ENCODE peak calls at places on chromosomes 2 and 18, in ten cellular contexts. K is IMR-90; B is sigmoid colon; V is cardiac muscle cell; Z is CD4-positive, CD25-positive, alpha-beta regulatory T cell; Y is CD4-positive, alpha-beta memory T cell; E is tibial artery; Q is CD8-positive, alpha-beta memory T cell; J is transverse colon; C is CD8-positive, alpha-beta T cell. W is an unnamed sample. For H3K36me3, the result is how much of the 10 kb centered on the place peaks cover.

GRCh38 chr2:186709529-186710455 is 15.9 kb downstream of the FAM171B start:
- DNase-seq in K (no peak), B (no peak), V (no peak), Z (no peak), Y (no peak), E (no peak), Q (no peak), J (no peak), C (no peak), W (no peak)

GRCh38 chr18:55189972-55190371 is 230.7 kb upstream of the CCDC68 start:
- DNase-seq in K (no peak), B (no peak), V (peak), Z (no peak), Y (no peak), E (no peak), Q (no peak), J (no peak), C (no peak), W (no peak)

GRCh38 chr2:196718394-196718793 is 78.9 kb downstream of the CCDC150 start:
- DNase-seq in K (no peak), B (no peak), V (no peak), Z (no peak), Y (no peak), E (no peak), Q (no peak), J (no peak), C (no peak), W (no peak)

GRCh38 chr2:161952722-161953322 is 121.2 kb downstream of the DPP4 start:
- DNase-seq in K (no peak), B (no peak), V (no peak), Z (no peak), Y (peak), E (no peak), Q (no peak), J (no peak), C (no peak), W (no peak)

GRCh38 chr2:46615555-46616487 is 136.5 kb downstream of the TMEM247 start:
- DNase-seq in K (peak), B (no peak), V (peak), Z (peak), Y (peak), E (peak), Q (peak), J (peak), C (peak), W (peak)

GRCh38 chr2:22887426-22887825 is 497.6 kb upstream of the KLHL29 start:
- DNase-seq in K (no peak), B (no peak), V (no peak), Z (no peak), Y (no peak), E (no peak), Q (no peak), J (no peak), C (no peak), W (no peak)

GRCh38 chr2:106010818-106011355 is 183.2 kb downstream of the UXS1 start:
- DNase-seq in K (no peak), B (no peak), V (no peak), Z (no peak), Y (no peak), E (no peak), Q (no peak), J (no peak), C (no peak), W (no peak)

GRCh38 chr2:10507106-10507505 is 59.0 kb upstream of the ODC1 start:
- DNase-seq in K (no peak), B (no peak), V (no peak), Z (no peak), Y (no peak), E (no peak), Q (no peak), J (no peak), C (no peak), W (no peak)

GRCh38 chr18:11237484-11237883 is 88.1 kb upstream of the PIEZO2 start:
- DNase-seq in K (no peak), B (no peak), V (no peak), Z (no peak), Y (no peak), E (no peak), Q (no peak), J (no peak), C (no peak), W (no peak)

GRCh38 chr2:110702981-110703380 is 25.1 kb upstream of the BUB1 start:
- DNase-seq in K (no peak), B (no peak), V (no peak), Z (no peak), Y (no peak), E (no peak), Q (no peak), J (no peak), C (no peak), W (no peak)

GRCh38 chr2:186058604-186059003 is 320.0 kb downstream of the FSIP2 start:
- DNase-seq in K (peak), B (no peak), V (no peak), Z (no peak), Y (no peak), E (no peak), Q (no peak), J (no peak), C (no peak), W (no peak)

GRCh38 chr18:36589857-36590543 is 238.8 kb downstream of the TPGS2 start:
- DNase-seq in K (peak), B (no peak), V (no peak), Z (no peak), Y (no peak), E (no peak), Q (no peak), J (no peak), C (no peak), W (peak)

GRCh38 chr2:11473604-11474440 is 7.9 kb upstream of the E2F6 start:
- DNase-seq in K (no peak), B (no peak), V (no peak), Z (no peak), Y (no peak), E (no peak), Q (no peak), J (no peak), C (no peak), W (no peak)

GRCh38 chr2:152376968-152377367 is 42.0 kb downstream of the FMNL2 start:
- DNase-seq in K (no peak), B (no peak), V (no peak), Z (no peak), Y (no peak), E (no peak), Q (no peak), J (no peak), C (no peak), W (peak)

GRCh38 chr2:10659898-10660568 is 29.7 kb downstream of the NOL10 start:
- DNase-seq in K (peak), B (no peak), V (peak), Z (no peak), Y (peak), E (no peak), Q (no peak), J (peak), C (no peak), W (peak)

GRCh38 chr18:3703732-3704176 is 253.8 kb downstream of the TGIF1 start:
- DNase-seq in K (peak), B (no peak), V (peak), Z (no peak), Y (peak), E (peak), Q (no peak), J (peak), C (no peak), W (peak)

GRCh38 chr2:3129867-3130266 is 247.8 kb downstream of the EIPR1 start:
- DNase-seq in K (no peak), B (no peak), V (no peak), Z (no peak), Y (no peak), E (no peak), Q (no peak), J (no peak), C (no peak), W (no peak)

GRCh38 chr2:128640847-128641360 is 322.2 kb upstream of the HS6ST1 start:
- DNase-seq in K (no peak), B (peak), V (no peak), Z (no peak), Y (no peak), E (no peak), Q (no peak), J (no peak), C (no peak), W (no peak)

GRCh38 chr18:74430231-74430630 is 26.9 kb downstream of the DIPK1C start:
- DNase-seq in K (no peak), B (no peak), V (peak), Z (no peak), Y (no peak), E (no peak), Q (no peak), J (no peak), C (no peak), W (no peak)

DNA sequence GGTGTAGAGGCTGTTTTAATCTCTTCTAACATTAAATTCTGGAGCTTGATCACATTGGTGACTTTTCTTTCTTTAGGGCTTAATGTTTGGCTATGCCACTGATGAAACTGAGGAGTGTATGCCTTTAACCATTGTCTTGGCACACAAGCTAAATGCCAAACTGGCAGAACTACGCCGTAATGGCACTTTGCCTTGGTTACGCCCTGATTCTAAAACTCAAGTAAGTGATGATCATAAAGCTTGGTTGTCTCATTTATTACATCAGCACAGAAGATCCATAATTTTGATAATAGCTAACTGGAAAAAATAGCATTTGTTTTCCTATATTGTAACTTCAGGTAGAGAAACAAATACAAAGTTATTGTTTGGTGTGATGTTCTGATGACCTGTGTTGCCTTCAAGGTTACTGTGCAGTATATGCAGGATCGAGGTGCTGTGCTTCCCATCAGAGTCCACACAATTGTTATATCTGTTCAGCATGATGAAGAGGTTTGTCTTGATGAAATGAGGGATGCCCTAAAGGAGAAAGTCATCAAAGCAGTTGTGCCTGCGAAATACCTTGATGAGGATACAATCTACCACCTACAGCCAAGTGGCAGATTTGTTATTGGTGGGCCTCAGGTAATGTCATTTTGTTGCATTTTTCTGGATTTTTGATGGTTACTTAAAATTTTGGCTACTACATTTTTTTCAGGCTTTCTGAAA is 2.9 kb downstream of the MAT2A start:
- DNase-seq in K (no peak), B (no peak), V (no peak), Z (no peak), Y (no peak), E (no peak), Q (no peak), J (peak), C (no peak), W (no peak)
- H3K36me3 ChIP-seq in K (under half), B (half or more), V (half or more), Z (half or more), Y (under half), E (half or more), Q (under half), J (under half), C (under half), W (under half)

GRCh38 chr2:177038772-177039484 is 173.7 kb upstream of the HNRNPA3 start:
- DNase-seq in K (no peak), B (no peak), V (no peak), Z (no peak), Y (no peak), E (no peak), Q (no peak), J (no peak), C (no peak), W (no peak)

GRCh38 chr2:177042311-177042710 is 170.3 kb upstream of the HNRNPA3 start:
- DNase-seq in K (no peak), B (no peak), V (no peak), Z (no peak), Y (no peak), E (no peak), Q (no peak), J (no peak), C (no peak), W (no peak)

GRCh38 chr2:177044686-177045085 is 167.9 kb upstream of the HNRNPA3 start:
- DNase-seq in K (no peak), B (no peak), V (no peak), Z (no peak), Y (no peak), E (no peak), Q (no peak), J (no peak), C (no peak), W (no peak)
- H3K36me3 ChIP-seq in K (under half), B (under half), V (under half), Z (under half), Y (under half), E (under half), Q (under half), J (under half), C (under half), W (under half)

DNA sequence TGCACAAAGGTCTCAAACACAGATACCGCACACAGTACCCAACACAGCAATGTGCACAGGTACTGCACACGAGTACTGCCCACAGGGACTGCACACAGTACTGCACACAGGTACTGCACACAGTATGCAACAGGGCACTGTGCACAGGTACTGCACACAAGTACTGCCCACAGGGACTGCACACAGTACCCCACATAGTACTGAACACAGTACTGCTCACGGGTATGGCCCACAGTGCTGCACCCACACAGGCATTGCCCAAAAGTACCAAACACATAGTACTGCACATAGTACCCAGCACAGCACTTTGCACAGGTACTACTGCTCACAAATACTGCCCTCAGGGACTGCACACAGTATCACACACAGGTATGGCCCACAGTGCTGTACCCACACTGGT is 73.1 kb downstream of the ZNF236 start:
- DNase-seq in K (no peak), B (no peak), V (no peak), Z (no peak), Y (no peak), E (no peak), Q (no peak), J (no peak), C (no peak), W (no peak)
- H3K36me3 ChIP-seq in K (under half), B (half or more), V (under half), Z (under half), Y (under half), E (half or more), Q (under half), J (under half), C (under half), W (under half)

GRCh38 chr2:241656190-241656741 is 18.8 kb downstream of the ATG4B start:
- DNase-seq in K (no peak), B (no peak), V (no peak), Z (no peak), Y (no peak), E (no peak), Q (no peak), J (no peak), C (no peak), W (no peak)
- H3K36me3 ChIP-seq in K (half or more), B (half or more), V (under half), Z (half or more), Y (half or more), E (half or more), Q (under half), J (under half), C (half or more), W (under half)

DNA sequence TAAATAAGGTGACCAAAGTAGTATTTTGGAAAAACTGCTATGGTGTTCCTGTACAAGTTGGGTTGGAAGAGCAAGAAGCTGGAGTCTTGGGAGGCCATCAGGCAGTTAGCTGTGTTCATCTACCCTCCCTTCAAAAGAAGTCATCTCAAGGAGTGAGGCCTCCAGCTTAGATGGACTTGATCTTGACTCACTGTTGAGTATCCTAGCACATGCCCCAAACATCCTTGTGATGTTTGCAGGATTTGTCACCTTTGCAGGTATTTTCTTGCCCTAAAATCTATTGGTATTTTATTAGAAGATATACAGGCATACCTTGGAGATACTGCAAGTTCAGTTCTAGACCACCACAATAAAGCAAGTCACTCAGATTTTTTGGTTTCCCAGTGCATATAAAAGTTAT is 30.2 kb downstream of the RNMT start:
- DNase-seq in K (no peak), B (no peak), V (no peak), Z (no peak), Y (no peak), E (no peak), Q (no peak), J (no peak), C (no peak), W (peak)
- H3K36me3 ChIP-seq in K (under half), B (half or more), V (half or more), Z (half or more), Y (under half), E (half or more), Q (under half), J (under half), C (under half), W (under half)

GRCh38 chr2:12726271-12726670 is 9.5 kb downstream of the TRIB2 start:
- DNase-seq in K (no peak), B (no peak), V (no peak), Z (no peak), Y (no peak), E (no peak), Q (no peak), J (no peak), C (no peak), W (no peak)

GRCh38 chr2:12723741-12724463 is 7.2 kb downstream of the TRIB2 start:
- DNase-seq in K (no peak), B (no peak), V (no peak), Z (no peak), Y (no peak), E (no peak), Q (no peak), J (no peak), C (no peak), W (no peak)

GRCh38 chr2:12727085-12727484 is 10.3 kb downstream of the TRIB2 start:
- DNase-seq in K (no peak), B (no peak), V (no peak), Z (no peak), Y (no peak), E (no peak), Q (no peak), J (no peak), C (no peak), W (no peak)

GRCh38 chr2:12727641-12728040 is 10.9 kb downstream of the TRIB2 start:
- DNase-seq in K (no peak), B (no peak), V (no peak), Z (no peak), Y (no peak), E (no peak), Q (no peak), J (no peak), C (no peak), W (no peak)

GRCh38 chr2:12725238-12726187 is 8.8 kb downstream of the TRIB2 start:
- DNase-seq in K (no peak), B (no peak), V (no peak), Z (no peak), Y (no peak), E (no peak), Q (no peak), J (no peak), C (no peak), W (no peak)
- H3K36me3 ChIP-seq in K (half or more), B (half or more), V (under half), Z (half or more), Y (half or more), E (under half), Q (under half), J (under half), C (under half), W (under half)

GRCh38 chr2:231099918-231100317 is 24.9 kb downstream of the HTR2B start:
- DNase-seq in K (no peak), B (no peak), V (peak), Z (no peak), Y (no peak), E (no peak), Q (no peak), J (no peak), C (no peak), W (no peak)

GRCh38 chr2:231093956-231094355 is 30.9 kb downstream of the HTR2B start:
- DNase-seq in K (no peak), B (no peak), V (no peak), Z (no peak), Y (no peak), E (no peak), Q (no peak), J (peak), C (no peak), W (no peak)

GRCh38 chr2:231094671-231095346 is 30.0 kb downstream of the HTR2B start:
- DNase-seq in K (no peak), B (no peak), V (no peak), Z (no peak), Y (no peak), E (no peak), Q (no peak), J (no peak), C (no peak), W (no peak)
- H3K36me3 ChIP-seq in K (under half), B (half or more), V (under half), Z (under half), Y (under half), E (under half), Q (under half), J (under half), C (under half), W (under half)

GRCh38 chr2:127256381-127256780 is 36.3 kb upstream of the CYP27C1 start:
- DNase-seq in K (no peak), B (no peak), V (no peak), Z (no peak), Y (no peak), E (no peak), Q (no peak), J (no peak), C (no peak), W (no peak)
- H3K36me3 ChIP-seq in K (under half), B (half or more), V (under half), Z (under half), Y (under half), E (under half), Q (under half), J (under half), C (under half), W (under half)

W was measured in bronchial epithelial cell.